ENCODE peak calls at places on chromosomes 7 and 10, in five cellular contexts. O is transverse colon, V is sigmoid colon, U is adrenal gland, F is stomach. N is an unnamed sample.

GRCh38 chr10:124701435-124701834 is 42.7 kb downstream of the FAM53B start:
- DNase-seq in F (peak), V (peak), O (peak), U (peak), N (peak)

GRCh38 chr7:27184342-27185012 is 555 bp downstream of the HOXA11 start:
- DNase-seq in U (peak), F (peak), O (peak), V (peak), N (peak)

GRCh38 chr7:133052357-133052756 is 29.5 kb downstream of the CHCHD3 start:
- DNase-seq in V (no peak), U (no peak), O (no peak), F (no peak), N (no peak)

GRCh38 chr7:80182630-80183276 is 48.1 kb downstream of the GNAI1 start:
- DNase-seq in U (no peak), V (no peak), O (no peak), F (no peak), N (no peak)

GRCh38 chr7:141649137-141649864 is 52.7 kb downstream of the DENND11 start:
- DNase-seq in V (no peak), U (no peak), O (no peak), F (no peak), N (no peak)

GRCh38 chr10:91088300-91089140 is 131.9 kb upstream of the PCGF5 start:
- DNase-seq in V (no peak), F (no peak), O (no peak), U (no peak), N (no peak)

GRCh38 chr7:33909755-33910154 is 4.4 kb downstream of the BMPER start:
- DNase-seq in U (no peak), F (no peak), O (no peak), V (no peak), N (no peak)

GRCh38 chr7:54678763-54679396 is 80.1 kb downstream of the SEC61G start:
- DNase-seq in O (no peak), F (no peak), U (no peak), V (no peak), N (no peak)

GRCh38 chr10:117553171-117553814 is 10.7 kb downstream of the EMX2 start:
- DNase-seq in F (no peak), V (no peak), O (no peak), U (no peak), N (no peak)

GRCh38 chr10:8035641-8036520 is 18.6 kb upstream of the GATA3 start:
- DNase-seq in O (no peak), F (no peak), U (no peak), V (no peak), N (no peak)

GRCh38 chr7:123745437-123745836 is 3.4 kb downstream of the WASL start:
- DNase-seq in O (no peak), V (no peak), U (no peak), F (no peak), N (no peak)

GRCh38 chr7:51774178-51774577 is 457.6 kb upstream of the COBL start:
- DNase-seq in U (no peak), V (no peak), F (no peak), O (no peak), N (no peak)

GRCh38 chr10:104067525-104067924 is 18.2 kb downstream of the COL17A1 start:
- DNase-seq in U (no peak), O (no peak), V (no peak), F (no peak), N (no peak)

GRCh38 chr10:123909866-123910265 is 18.3 kb upstream of the CPXM2 start:
- DNase-seq in F (no peak), U (no peak), O (no peak), V (no peak), N (no peak)

GRCh38 chr7:25714013-25714412 is 438.0 kb upstream of the NFE2L3 start:
- DNase-seq in V (no peak), F (no peak), O (no peak), U (no peak), N (no peak)

GRCh38 chr7:3043544-3044395 is at the start of gene CARD11:
- DNase-seq in F (no peak), V (no peak), U (no peak), O (peak), N (no peak)

GRCh38 chr7:20085086-20085485 is 132.1 kb downstream of the MACC1 start:
- DNase-seq in O (no peak), V (no peak), U (peak), F (no peak), N (no peak)

GRCh38 chr10:46106410-46107255 is 60.6 kb upstream of the MSMB start:
- DNase-seq in V (peak), F (peak), U (peak), O (peak), N (peak)

GRCh38 chr7:95509199-95509598 is 23.5 kb downstream of the ASB4 start:
- DNase-seq in O (no peak), F (no peak), U (peak), V (no peak), N (no peak)

GRCh38 chr10:100970076-100970913 is 991 bp downstream of the SEMA4G start:
- DNase-seq in U (peak), V (peak), F (peak), O (peak), N (peak)

GRCh38 chr10:100968037-100968736 is 1.1 kb upstream of the SEMA4G start:
- DNase-seq in O (peak), U (no peak), V (no peak), F (no peak), N (no peak)

GRCh38 chr10:100968839-100969174 is 497 bp upstream of the SEMA4G start:
- DNase-seq in U (no peak), F (no peak), O (no peak), V (no peak), N (no peak)

GRCh38 chr10:100970914-100971811 is 1.9 kb downstream of the SEMA4G start:
- DNase-seq in V (peak), U (peak), O (peak), F (peak), N (peak)

GRCh38 chr10:100969175-100970075 is at the start of gene SEMA4G:
- DNase-seq in O (peak), U (peak), F (peak), V (peak), N (peak)
- TF ChIP-seq POLR2A in O (peak), U (no peak), F (no peak), V (no peak), N (no peak)

GRCh38 chr10:73233883-73234282 is 13.2 kb downstream of the DNAJC9 start:
- DNase-seq in F (no peak), O (no peak), U (no peak), V (no peak), N (no peak)

GRCh38 chr10:73239908-73240307 is 7.1 kb downstream of the DNAJC9 start:
- DNase-seq in O (no peak), F (no peak), V (no peak), U (no peak), N (no peak)

GRCh38 chr10:73244866-73245477 is 2.1 kb downstream of the DNAJC9 start:
- DNase-seq in O (no peak), V (no peak), U (no peak), F (no peak), N (no peak)

GRCh38 chr10:73234695-73235094 is 12.4 kb downstream of the DNAJC9 start:
- DNase-seq in O (no peak), U (no peak), F (no peak), V (no peak), N (no peak)

DNA sequence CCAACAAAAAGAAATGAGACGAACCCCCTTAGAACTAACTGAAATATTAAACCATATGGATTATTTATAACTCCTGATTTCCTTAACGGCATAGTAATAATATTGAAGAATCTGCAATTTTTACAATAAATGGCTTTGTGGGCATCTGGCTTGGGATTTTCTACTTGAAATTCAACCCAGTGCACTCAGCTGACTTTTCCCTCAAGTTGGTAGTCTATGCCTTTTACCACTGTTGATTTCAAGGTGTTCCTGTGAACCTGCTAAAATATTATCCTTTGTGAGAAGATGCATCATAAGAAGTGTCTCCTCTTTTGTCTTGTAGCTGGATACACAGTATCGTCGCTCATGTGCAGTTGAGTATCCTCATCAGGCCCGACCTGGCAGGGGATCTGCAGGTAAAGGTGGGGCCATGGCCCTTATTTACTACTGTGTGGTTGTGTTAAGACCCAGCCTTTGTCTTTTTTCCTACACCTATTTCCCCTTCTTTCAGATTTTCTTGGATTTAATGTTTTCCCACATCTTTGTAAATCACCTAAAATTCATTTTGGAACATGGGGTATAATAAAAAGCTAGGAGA is 8.0 kb downstream of the DNAJC9 start:
- DNase-seq in O (no peak), F (no peak), U (no peak), V (no peak), N (no peak)
- TF ChIP-seq POLR2A in O (no peak), F (no peak), U (no peak), V (no peak), N (no peak)

DNA sequence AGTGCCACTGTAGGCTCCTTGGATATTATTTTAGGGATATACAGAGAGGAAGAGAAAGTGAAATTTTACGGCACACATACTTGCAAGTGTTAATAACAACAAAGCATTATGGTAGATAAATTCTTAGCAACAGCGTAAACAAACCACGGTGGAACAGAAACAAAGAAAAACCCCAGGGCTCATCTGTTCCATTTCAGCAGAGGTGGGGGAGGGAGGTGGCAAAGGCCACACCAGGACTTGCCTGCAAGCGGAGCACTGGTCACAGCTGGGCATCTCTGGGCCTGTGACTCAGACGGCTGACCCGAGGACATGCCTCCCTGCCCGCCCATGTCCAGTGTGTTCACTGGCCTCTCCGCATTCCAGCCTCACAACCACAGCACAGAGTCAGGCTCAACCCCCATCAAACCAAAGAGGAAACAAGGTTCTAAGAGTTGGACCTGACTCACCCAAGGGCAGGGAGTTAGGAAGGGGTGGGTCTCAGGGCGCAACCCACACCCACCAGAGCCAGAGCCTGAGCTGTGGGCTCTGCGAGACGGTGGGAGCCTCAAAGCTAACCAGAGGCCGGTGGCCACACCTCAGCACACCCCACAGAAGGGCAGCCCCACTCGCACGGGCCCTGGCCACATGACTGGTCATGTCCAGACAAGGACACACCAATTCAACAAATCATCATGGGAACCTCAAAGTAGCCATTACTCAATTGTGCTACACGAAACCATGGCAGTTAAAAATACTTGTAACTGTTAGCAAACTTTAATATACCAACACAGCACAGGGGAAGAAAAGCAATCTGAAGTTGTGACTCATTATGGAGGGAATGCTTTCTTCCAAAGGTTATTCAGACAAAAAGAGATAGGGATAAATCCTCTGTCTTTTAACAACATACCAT is 10.7 kb downstream of the ESYT2 start:
- DNase-seq in O (peak), U (peak), F (peak), V (peak), N (peak)
- TF ChIP-seq POLR2A in O (peak), U (peak), F (no peak), V (peak), N (peak)

GRCh38 chr7:99752354-99752753 is 17.4 kb upstream of the CYP3A7 start:
- DNase-seq in O (peak), U (peak), F (peak), V (no peak), N (no peak)
- TF ChIP-seq POLR2A in O (peak), U (peak), F (no peak), V (peak), N (no peak)

GRCh38 chr7:875476-876076 is 778 bp upstream of the GET4 start:
- DNase-seq in V (no peak), U (peak), O (peak), F (no peak), N (no peak)
- TF ChIP-seq POLR2A in V (no peak), U (no peak), O (no peak), F (no peak), N (no peak)

GRCh38 chr7:101743995-101744360 is 73.4 kb upstream of the CUX1 start:
- DNase-seq in U (no peak), V (no peak), F (no peak), O (peak), N (no peak)

GRCh38 chr7:101746311-101746710 is 71.1 kb upstream of the CUX1 start:
- DNase-seq in V (no peak), F (no peak), U (no peak), O (no peak), N (no peak)

GRCh38 chr7:101747058-101747617 is 70.3 kb upstream of the CUX1 start:
- DNase-seq in V (no peak), F (no peak), O (no peak), U (no peak), N (no peak)

GRCh38 chr7:101743241-101743994 is 74.0 kb upstream of the CUX1 start:
- DNase-seq in V (peak), F (peak), O (peak), U (peak), N (peak)

DNA sequence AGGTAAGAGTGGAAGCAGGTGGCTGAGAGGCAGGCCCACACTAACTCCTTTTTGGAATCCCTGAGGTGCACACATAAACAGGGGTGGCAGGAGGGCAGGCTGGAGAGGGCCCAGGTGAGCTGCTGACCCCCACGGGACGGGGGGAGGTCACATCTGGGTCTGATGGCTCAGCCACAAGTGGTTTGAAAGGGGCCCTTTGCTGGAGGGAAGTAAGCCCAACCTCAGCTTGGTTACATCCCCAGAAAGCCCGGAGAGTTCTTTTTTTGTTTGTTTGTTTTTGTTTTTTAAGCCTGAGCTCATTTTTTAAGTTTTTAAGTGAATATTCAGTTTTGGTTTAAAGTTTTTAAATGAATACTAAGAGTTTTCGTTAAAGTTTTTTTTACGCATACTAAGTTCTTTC is 72.8 kb upstream of the CUX1 start:
- DNase-seq in V (no peak), U (no peak), F (no peak), O (no peak), N (no peak)
- TF ChIP-seq POLR2A in V (no peak), U (no peak), F (no peak), O (no peak), N (no peak)

GRCh38 chr7:880450-880849 is 4.1 kb downstream of the GET4 start:
- DNase-seq in F (no peak), O (no peak), U (peak), V (no peak), N (no peak)
- TF ChIP-seq POLR2A in F (no peak), O (no peak), U (no peak), V (no peak), N (no peak)

GRCh38 chr7:77644774-77645173 is 51.5 kb upstream of the RSBN1L start:
- DNase-seq in F (no peak), U (no peak), O (no peak), V (no peak), N (no peak)

GRCh38 chr7:77651544-77652162 is 44.6 kb upstream of the RSBN1L start:
- DNase-seq in U (no peak), F (no peak), V (no peak), O (no peak), N (no peak)

GRCh38 chr7:77653572-77653971 is 42.7 kb upstream of the RSBN1L start:
- DNase-seq in U (no peak), F (peak), V (no peak), O (no peak), N (no peak)

GRCh38 chr7:77649950-77650349 is 46.3 kb upstream of the RSBN1L start:
- DNase-seq in F (no peak), U (no peak), O (no peak), V (no peak), N (no peak)

GRCh38 chr7:77648742-77649338 is 47.4 kb upstream of the RSBN1L start:
- DNase-seq in U (no peak), V (no peak), F (no peak), O (no peak), N (no peak)
- TF ChIP-seq POLR2A in U (no peak), V (no peak), F (no peak), O (no peak), N (no peak)

DNA sequence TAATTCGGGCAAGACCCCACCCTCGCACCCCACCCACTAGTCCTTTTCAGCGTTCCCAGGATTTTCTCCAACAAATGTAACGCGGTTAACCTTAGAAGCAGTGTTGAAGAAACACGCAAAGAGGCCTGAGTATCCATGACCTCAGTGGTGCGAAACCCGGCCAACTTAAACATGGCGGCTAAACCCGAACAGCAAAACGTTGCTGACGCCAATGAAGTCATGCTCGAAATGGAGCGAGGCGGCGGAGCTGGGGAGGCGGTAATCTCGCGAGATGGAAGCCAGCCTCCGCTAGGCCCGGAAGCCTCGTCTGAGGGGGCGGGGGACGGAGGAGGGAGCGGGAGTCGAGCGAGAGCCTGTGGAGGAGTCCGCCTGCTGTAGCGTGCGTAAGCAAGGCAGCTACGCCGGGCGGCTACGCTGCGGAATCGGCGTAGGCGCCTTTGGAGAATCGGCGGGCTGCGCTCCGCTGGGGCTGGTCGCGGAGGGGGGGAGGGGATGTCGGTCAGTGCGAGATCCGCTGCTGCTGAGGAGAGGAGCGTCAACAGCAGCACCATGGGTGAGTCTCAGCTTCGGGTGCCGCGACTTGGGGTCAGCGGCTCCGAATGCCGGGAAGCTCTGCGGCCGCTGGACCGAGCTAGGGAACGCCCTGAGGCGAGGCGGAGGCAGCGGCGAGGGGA is at the start of gene SEPTIN7:
- DNase-seq in U (peak), O (peak), V (peak), F (peak), N (peak)
- TF ChIP-seq POLR2A in U (peak), O (peak), V (peak), F (no peak), N (peak)

GRCh38 chr10:50991496-50992355 is 82.6 kb upstream of the PRKG1 start:
- DNase-seq in O (peak), F (no peak), U (peak), V (peak), N (peak)
- TF ChIP-seq POLR2A in O (peak), F (no peak), U (no peak), V (no peak), N (no peak)

N was measured in right lobe of liver.